ENCODE peak calls at places on chromosomes 5 and 9, in six cellular contexts. One of them, this sample, is unnamed. For H3K4me1, the result is how much of the 10 kb centered on the place peaks cover.

GRCh38 chr5:137604348-137605095 is 105.4 kb upstream of the SPOCK1 start:
- DNase-seq in neuronal stem cell: no peak
- DNase-seq in IMR-90: no peak
- DNase-seq in mesenchymal stem cell: no peak
- DNase-seq in mesendoderm: peak
- DNase-seq in H9: peak
- DNase-seq in this sample: no peak

GRCh38 chr9:16501098-16501663 is 369.3 kb downstream of the BNC2 start:
- DNase-seq in neuronal stem cell: no peak
- DNase-seq in IMR-90: peak
- DNase-seq in mesenchymal stem cell: no peak
- DNase-seq in mesendoderm: no peak
- DNase-seq in H9: no peak
- DNase-seq in this sample: no peak

GRCh38 chr5:72183231-72183630 is 76.0 kb downstream of the MAP1B start:
- DNase-seq in neuronal stem cell: peak
- DNase-seq in IMR-90: no peak
- DNase-seq in mesenchymal stem cell: no peak
- DNase-seq in mesendoderm: no peak
- DNase-seq in H9: no peak
- DNase-seq in this sample: no peak

GRCh38 chr9:104747245-104747564 is 278 bp upstream of the NIPSNAP3A start:
- DNase-seq in neuronal stem cell: no peak
- DNase-seq in IMR-90: no peak
- DNase-seq in mesenchymal stem cell: no peak
- DNase-seq in mesendoderm: no peak
- DNase-seq in H9: no peak
- DNase-seq in this sample: no peak

GRCh38 chr5:165673499-165673898 is 2168.1 kb downstream of the MAT2B start:
- DNase-seq in neuronal stem cell: no peak
- DNase-seq in IMR-90: no peak
- DNase-seq in mesenchymal stem cell: no peak
- DNase-seq in mesendoderm: no peak
- DNase-seq in H9: no peak
- DNase-seq in this sample: no peak

GRCh38 chr5:61821561-61821960 is 484.4 kb upstream of the KIF2A start:
- DNase-seq in neuronal stem cell: no peak
- DNase-seq in IMR-90: no peak
- DNase-seq in mesenchymal stem cell: no peak
- DNase-seq in mesendoderm: no peak
- DNase-seq in H9: no peak
- DNase-seq in this sample: no peak

GRCh38 chr5:76649140-76649539 is 25.9 kb upstream of the F2RL2 start:
- DNase-seq in neuronal stem cell: no peak
- DNase-seq in IMR-90: no peak
- DNase-seq in mesenchymal stem cell: no peak
- DNase-seq in mesendoderm: no peak
- DNase-seq in H9: no peak
- DNase-seq in this sample: no peak

GRCh38 chr5:71475788-71476384 is 20.4 kb downstream of the BDP1 start:
- DNase-seq in neuronal stem cell: peak
- DNase-seq in IMR-90: peak
- DNase-seq in mesenchymal stem cell: peak
- DNase-seq in mesendoderm: peak
- DNase-seq in H9: no peak
- DNase-seq in this sample: peak

GRCh38 chr9:93136011-93136440 is 2.0 kb upstream of the NINJ1 start:
- DNase-seq in neuronal stem cell: no peak
- DNase-seq in IMR-90: peak
- DNase-seq in mesenchymal stem cell: peak
- DNase-seq in mesendoderm: no peak
- DNase-seq in H9: no peak
- DNase-seq in this sample: no peak

GRCh38 chr9:84756156-84756555 is 86.6 kb downstream of the NTRK2 start:
- DNase-seq in neuronal stem cell: no peak
- DNase-seq in IMR-90: no peak
- DNase-seq in mesenchymal stem cell: no peak
- DNase-seq in mesendoderm: no peak
- DNase-seq in H9: no peak
- DNase-seq in this sample: no peak

GRCh38 chr9:92385001-92385400 is 19.4 kb downstream of the OGN start:
- DNase-seq in neuronal stem cell: no peak
- DNase-seq in IMR-90: no peak
- DNase-seq in mesenchymal stem cell: no peak
- DNase-seq in mesendoderm: no peak
- DNase-seq in H9: no peak
- DNase-seq in this sample: no peak

GRCh38 chr9:97853844-97854695 is 1.0 kb downstream of the FOXE1 start:
- DNase-seq in neuronal stem cell: peak
- DNase-seq in IMR-90: peak
- DNase-seq in mesenchymal stem cell: no peak
- DNase-seq in mesendoderm: peak
- DNase-seq in H9: peak
- DNase-seq in this sample: no peak

GRCh38 chr5:13339022-13339421 is 605.5 kb downstream of the DNAH5 start:
- DNase-seq in neuronal stem cell: no peak
- DNase-seq in IMR-90: no peak
- DNase-seq in mesenchymal stem cell: no peak
- DNase-seq in mesendoderm: no peak
- DNase-seq in H9: no peak
- DNase-seq in this sample: no peak

GRCh38 chr9:17528859-17529258 is 50.0 kb upstream of the SH3GL2 start:
- DNase-seq in neuronal stem cell: no peak
- DNase-seq in IMR-90: peak
- DNase-seq in mesenchymal stem cell: peak
- DNase-seq in mesendoderm: no peak
- DNase-seq in H9: no peak
- DNase-seq in this sample: no peak

DNA sequence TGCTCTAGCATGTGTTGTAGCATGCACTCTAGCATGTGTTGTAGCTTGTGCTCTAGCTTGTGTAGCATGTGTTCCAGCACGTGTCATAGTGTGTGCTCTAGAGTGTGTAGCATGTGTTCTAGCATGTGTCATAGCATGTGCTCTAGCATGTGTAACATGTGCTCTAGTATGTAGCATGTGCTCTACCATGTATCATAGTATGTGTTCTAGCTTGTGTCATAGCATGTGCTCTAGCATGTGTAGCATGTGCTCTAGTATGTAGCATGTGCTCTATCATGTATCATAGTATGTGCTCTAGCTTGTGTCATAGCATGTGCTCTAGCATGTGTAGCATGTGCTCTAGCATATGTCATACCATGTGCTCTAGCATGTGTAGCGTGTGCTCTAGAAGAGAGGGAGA is 255.3 kb downstream of the ICE1 start:
- DNase-seq in neuronal stem cell: no peak
- DNase-seq in IMR-90: no peak
- DNase-seq in mesenchymal stem cell: no peak
- DNase-seq in mesendoderm: no peak
- DNase-seq in H9: no peak
- DNase-seq in this sample: no peak
- H2AK5ac ChIP-seq in neuronal stem cell: no peak
- H2AK5ac ChIP-seq in IMR-90: no peak
- H2AK5ac ChIP-seq in mesenchymal stem cell: no peak
- H2AK5ac ChIP-seq in mesendoderm: no peak
- H2AK5ac ChIP-seq in H9: no peak
- H2AK5ac ChIP-seq in this sample: no peak

GRCh38 chr9:78026947-78027346 is 4.7 kb downstream of the GNAQ start:
- DNase-seq in neuronal stem cell: no peak
- DNase-seq in IMR-90: peak
- DNase-seq in mesenchymal stem cell: peak
- DNase-seq in mesendoderm: no peak
- DNase-seq in H9: no peak
- DNase-seq in this sample: no peak

GRCh38 chr9:78021692-78022091 is 9.9 kb downstream of the GNAQ start:
- DNase-seq in neuronal stem cell: no peak
- DNase-seq in IMR-90: no peak
- DNase-seq in mesenchymal stem cell: no peak
- DNase-seq in mesendoderm: peak
- DNase-seq in H9: no peak
- DNase-seq in this sample: no peak

GRCh38 chr9:78026416-78026815 is 5.2 kb downstream of the GNAQ start:
- DNase-seq in neuronal stem cell: no peak
- DNase-seq in IMR-90: no peak
- DNase-seq in mesenchymal stem cell: peak
- DNase-seq in mesendoderm: peak
- DNase-seq in H9: no peak
- DNase-seq in this sample: no peak

GRCh38 chr9:78025186-78025585 is 6.4 kb downstream of the GNAQ start:
- DNase-seq in neuronal stem cell: no peak
- DNase-seq in IMR-90: no peak
- DNase-seq in mesenchymal stem cell: no peak
- DNase-seq in mesendoderm: no peak
- DNase-seq in H9: no peak
- DNase-seq in this sample: no peak

GRCh38 chr9:78023003-78023741 is 8.4 kb downstream of the GNAQ start:
- DNase-seq in neuronal stem cell: no peak
- DNase-seq in IMR-90: peak
- DNase-seq in mesenchymal stem cell: peak
- DNase-seq in mesendoderm: no peak
- DNase-seq in H9: no peak
- DNase-seq in this sample: no peak
- H3K4me1 ChIP-seq in neuronal stem cell: under half
- H3K4me1 ChIP-seq in IMR-90: under half
- H3K4me1 ChIP-seq in mesenchymal stem cell: under half
- H3K4me1 ChIP-seq in mesendoderm: under half
- H3K4me1 ChIP-seq in H9: under half
- H3K4me1 ChIP-seq in this sample: under half

DNA sequence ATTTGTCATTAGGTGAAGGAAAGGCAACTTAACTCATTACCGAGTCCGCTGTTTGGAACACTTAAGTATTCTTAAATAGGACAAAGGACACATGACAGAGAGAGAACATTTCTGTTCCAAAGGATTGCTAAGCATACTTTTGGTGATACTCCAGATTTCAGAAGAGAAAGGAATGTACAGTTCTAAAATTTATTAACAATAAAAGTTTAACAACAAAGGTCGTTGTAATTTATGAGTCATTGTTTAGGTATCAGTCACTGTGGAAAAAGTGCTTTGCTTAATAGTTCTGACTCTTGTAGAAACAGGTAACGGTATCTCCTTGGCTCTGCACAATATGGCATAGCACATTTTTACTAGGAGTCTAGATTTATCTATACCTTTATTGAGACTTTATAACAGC is 36.3 kb upstream of the PAM start:
- DNase-seq in neuronal stem cell: no peak
- DNase-seq in IMR-90: no peak
- DNase-seq in mesenchymal stem cell: peak
- DNase-seq in mesendoderm: no peak
- DNase-seq in H9: no peak
- DNase-seq in this sample: peak
- H3K23ac ChIP-seq in neuronal stem cell: no peak
- H3K23ac ChIP-seq in IMR-90: no peak
- H3K23ac ChIP-seq in mesenchymal stem cell: no peak
- H3K23ac ChIP-seq in mesendoderm: no peak
- H3K23ac ChIP-seq in H9: no peak
- H3K23ac ChIP-seq in this sample: no peak

GRCh38 chr9:136808075-136808780 is 480 bp downstream of the RABL6 start:
- DNase-seq in neuronal stem cell: no peak
- DNase-seq in IMR-90: no peak
- DNase-seq in mesenchymal stem cell: peak
- DNase-seq in mesendoderm: no peak
- DNase-seq in H9: peak
- DNase-seq in this sample: no peak
- H2AK5ac ChIP-seq in neuronal stem cell: peak
- H2AK5ac ChIP-seq in IMR-90: no peak
- H2AK5ac ChIP-seq in mesenchymal stem cell: no peak
- H2AK5ac ChIP-seq in mesendoderm: no peak
- H2AK5ac ChIP-seq in H9: no peak
- H2AK5ac ChIP-seq in this sample: peak

DNA sequence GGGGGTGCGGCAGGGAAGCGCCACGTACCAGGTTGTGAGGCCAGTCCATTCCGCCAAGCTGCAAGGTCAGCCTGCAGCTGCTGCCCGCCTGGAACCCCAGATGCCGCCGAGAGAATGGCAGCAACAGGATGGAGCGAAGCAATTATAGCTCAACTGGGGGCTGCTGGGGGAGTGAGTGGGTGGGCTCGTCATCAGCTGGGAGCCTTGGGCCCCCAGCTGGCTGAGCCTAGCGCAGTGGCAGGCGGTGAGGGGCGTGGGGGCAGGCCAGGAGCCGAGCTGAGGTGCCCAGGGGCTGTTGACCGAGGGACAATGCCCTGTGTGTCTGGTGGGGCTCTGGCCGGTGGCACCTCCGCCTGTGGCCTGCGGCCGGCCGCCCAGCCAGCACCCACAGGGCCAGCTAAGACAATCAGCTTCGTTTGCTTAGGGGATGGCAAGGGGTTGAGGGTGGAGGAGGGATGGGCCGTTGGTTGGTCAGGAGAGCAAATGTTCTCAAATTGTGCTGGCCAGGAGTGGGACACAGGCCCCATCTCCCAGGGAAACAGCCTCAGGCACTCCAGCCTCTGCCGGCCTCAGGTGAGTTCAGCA is at the start of gene IL17B:
- DNase-seq in neuronal stem cell: no peak
- DNase-seq in IMR-90: no peak
- DNase-seq in mesenchymal stem cell: no peak
- DNase-seq in mesendoderm: no peak
- DNase-seq in H9: no peak
- DNase-seq in this sample: no peak
- H3K4me1 ChIP-seq in neuronal stem cell: under half
- H3K4me1 ChIP-seq in IMR-90: under half
- H3K4me1 ChIP-seq in mesenchymal stem cell: under half
- H3K4me1 ChIP-seq in mesendoderm: under half
- H3K4me1 ChIP-seq in H9: under half
- H3K4me1 ChIP-seq in this sample: under half

DNA sequence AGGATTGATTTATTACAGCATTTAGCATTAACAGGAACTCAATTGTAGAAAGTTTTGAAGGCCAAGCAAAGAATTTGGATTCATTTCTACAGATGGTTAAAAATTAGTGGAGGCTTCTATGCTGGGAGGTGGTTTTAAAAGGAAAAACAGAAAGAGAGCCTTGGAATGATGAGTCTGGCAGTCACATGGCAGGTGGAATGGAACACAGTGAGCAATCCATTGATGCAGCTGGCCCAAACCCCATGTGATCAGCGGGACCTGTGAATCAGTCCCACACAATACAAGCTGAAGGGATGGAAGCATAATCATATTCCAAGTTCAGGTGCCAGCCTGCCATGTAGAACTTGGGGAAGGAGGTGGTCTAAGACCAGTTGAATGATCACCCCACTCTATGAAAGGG is 147.9 kb downstream of the PIP5K1B start:
- DNase-seq in neuronal stem cell: no peak
- DNase-seq in IMR-90: no peak
- DNase-seq in mesenchymal stem cell: no peak
- DNase-seq in mesendoderm: no peak
- DNase-seq in H9: no peak
- DNase-seq in this sample: no peak
- H3K23ac ChIP-seq in neuronal stem cell: no peak
- H3K23ac ChIP-seq in IMR-90: no peak
- H3K23ac ChIP-seq in mesenchymal stem cell: no peak
- H3K23ac ChIP-seq in mesendoderm: no peak
- H3K23ac ChIP-seq in H9: no peak
- H3K23ac ChIP-seq in this sample: no peak

GRCh38 chr9:136568288-136569081 is 22.6 kb upstream of the NOTCH1 start:
- DNase-seq in neuronal stem cell: no peak
- DNase-seq in IMR-90: no peak
- DNase-seq in mesenchymal stem cell: no peak
- DNase-seq in mesendoderm: peak
- DNase-seq in H9: no peak
- DNase-seq in this sample: no peak
- H2AK5ac ChIP-seq in neuronal stem cell: peak
- H2AK5ac ChIP-seq in IMR-90: peak
- H2AK5ac ChIP-seq in mesenchymal stem cell: peak
- H2AK5ac ChIP-seq in mesendoderm: peak
- H2AK5ac ChIP-seq in H9: no peak
- H2AK5ac ChIP-seq in this sample: peak

GRCh38 chr5:169971780-169972179 is 8.5 kb downstream of the INSYN2B start:
- DNase-seq in neuronal stem cell: no peak
- DNase-seq in IMR-90: no peak
- DNase-seq in mesenchymal stem cell: no peak
- DNase-seq in mesendoderm: no peak
- DNase-seq in H9: no peak
- DNase-seq in this sample: no peak
- H3K4me1 ChIP-seq in neuronal stem cell: under half
- H3K4me1 ChIP-seq in IMR-90: under half
- H3K4me1 ChIP-seq in mesenchymal stem cell: under half
- H3K4me1 ChIP-seq in mesendoderm: under half
- H3K4me1 ChIP-seq in H9: under half
- H3K4me1 ChIP-seq in this sample: under half

This sample was measured in trophoblast cell.